ENCODE peak calls at places on chromosomes 16 and 17, in six cellular contexts. R is heart right ventricle, J is RCC 7860, H is brain pericyte, L is upper lobe of right lung, A is H9. Y is an unnamed sample.

GRCh38 chr16:50838885-50839284 is 97.0 kb downstream of the CYLD start:
- DNase-seq in R (no peak), J (no peak), H (no peak), L (no peak), A (no peak), Y (no peak)

GRCh38 chr17:67477687-67478086 is 100.6 kb downstream of the PITPNC1 start:
- DNase-seq in R (no peak), J (peak), H (no peak), L (no peak), A (no peak), Y (no peak)

GRCh38 chr16:24988593-24989338 is 26.4 kb downstream of the ARHGAP17 start:
- DNase-seq in R (no peak), J (no peak), H (no peak), L (no peak), A (no peak), Y (peak)

GRCh38 chr17:83203073-83203471 is 123.7 kb downstream of the METRNL start:
- DNase-seq in R (peak), J (no peak), H (peak), L (peak), A (no peak), Y (peak)

GRCh38 chr17:13601317-13601775 is 383 bp downstream of the HS3ST3A1 start:
- DNase-seq in R (peak), J (no peak), H (no peak), L (no peak), A (no peak), Y (peak)

GRCh38 chr17:43839670-43840101 is 6.7 kb upstream of the MPP3 start:
- DNase-seq in R (no peak), J (peak), H (no peak), L (peak), A (no peak), Y (no peak)

GRCh38 chr16:4263504-4264436 is 9.1 kb downstream of the TFAP4 start:
- DNase-seq in R (peak), J (no peak), H (peak), L (peak), A (peak), Y (peak)

GRCh38 chr17:9922012-9922848 is 17.2 kb upstream of the RCVRN start:
- DNase-seq in R (no peak), J (no peak), H (no peak), L (no peak), A (no peak), Y (no peak)

GRCh38 chr17:9444687-9445086 is 130.9 kb downstream of the STX8 start:
- DNase-seq in R (no peak), J (no peak), H (no peak), L (no peak), A (no peak), Y (no peak)

GRCh38 chr17:21613071-21613429 is 79.3 kb upstream of the KCNJ18 start:
- DNase-seq in R (no peak), J (no peak), H (no peak), L (no peak), A (no peak), Y (no peak)

GRCh38 chr17:13728751-13729150 is 127.0 kb upstream of the HS3ST3A1 start:
- DNase-seq in R (no peak), J (peak), H (no peak), L (no peak), A (no peak), Y (no peak)

GRCh38 chr17:7043195-7043543 is 723 bp downstream of the SLC16A11 start:
- DNase-seq in R (no peak), J (no peak), H (no peak), L (peak), A (no peak), Y (no peak)

GRCh38 chr17:66580178-66580577 is 254.7 kb upstream of the CACNG5 start:
- DNase-seq in R (peak), J (peak), H (no peak), L (peak), A (peak), Y (peak)

GRCh38 chr16:30368792-30369090 is 1.6 kb downstream of the TBC1D10B start:
- DNase-seq in R (no peak), J (no peak), H (no peak), L (no peak), A (no peak), Y (no peak)